ENCODE peak calls at places on chromosomes 12 and 14, in seven cellular contexts. B is uterus, F is pancreas, S is suprapubic skin, L is neural progenitor cell, D is H9, N is neuronal stem cell. G is an unnamed sample.
A peak's percentile ranks its signal among the peaks of the same experiment; 100 is the strongest.

GRCh38 chr12:108559748-108560147 is 1.2 kb downstream of the SART3 start:
- DNase-seq in L (no peak), S (no peak), N (no peak), D (no peak), B (no peak), F (no peak), G (no peak)

GRCh38 chr14:99270491-99271287 is 1.3 kb downstream of the BCL11B start:
- DNase-seq in N (no peak), D (peak; percentile 69), L (peak; percentile 81), S (peak; percentile 79), F (no peak), B (no peak), G (peak; percentile 41)

GRCh38 chr14:41505491-41505890 is 101.2 kb upstream of the LRFN5 start:
- DNase-seq in L (peak; percentile 45), F (no peak), N (no peak), S (no peak), B (no peak), D (peak; percentile 42), G (no peak)

GRCh38 chr12:49644620-49644994 is 21.2 kb downstream of the PRPF40B start:
- DNase-seq in D (peak; percentile 77), N (peak; percentile 63), F (peak; percentile 36), B (peak; percentile 86), S (no peak), L (peak; percentile 85), G (peak; percentile 79)

GRCh38 chr14:59026086-59026485 is 162.4 kb upstream of the DAAM1 start:
- DNase-seq in B (no peak), F (no peak), L (no peak), N (no peak), S (no peak), D (no peak), G (no peak)

GRCh38 chr14:85531594-85532391 is 1.8 kb downstream of the FLRT2 start:
- DNase-seq in L (peak; percentile 67), B (peak; percentile 43), D (peak; percentile 78), N (peak; percentile 49), F (peak; percentile 55), S (peak; percentile 83), G (no peak)

GRCh38 chr14:102903248-102903888 is 19.1 kb upstream of the AMN start:
- DNase-seq in N (no peak), B (no peak), D (no peak), L (no peak), F (no peak), S (no peak), G (no peak)

GRCh38 chr12:120544691-120545090 is 10.5 kb downstream of the RNF10 start:
- DNase-seq in B (no peak), L (no peak), F (no peak), N (no peak), D (no peak), S (no peak), G (no peak)

GRCh38 chr12:81205394-81205793 is 127.5 kb downstream of the ACSS3 start:
- DNase-seq in L (no peak), F (no peak), B (no peak), N (no peak), S (no peak), D (no peak), G (no peak)

GRCh38 chr12:57845478-57846284 is 848 bp downstream of the CTDSP2 start:
- DNase-seq in L (peak; percentile 83), B (peak; percentile 71), D (peak; percentile 77), F (peak; percentile 92), S (peak; percentile 91), N (no peak), G (peak; percentile 61)

DNA sequence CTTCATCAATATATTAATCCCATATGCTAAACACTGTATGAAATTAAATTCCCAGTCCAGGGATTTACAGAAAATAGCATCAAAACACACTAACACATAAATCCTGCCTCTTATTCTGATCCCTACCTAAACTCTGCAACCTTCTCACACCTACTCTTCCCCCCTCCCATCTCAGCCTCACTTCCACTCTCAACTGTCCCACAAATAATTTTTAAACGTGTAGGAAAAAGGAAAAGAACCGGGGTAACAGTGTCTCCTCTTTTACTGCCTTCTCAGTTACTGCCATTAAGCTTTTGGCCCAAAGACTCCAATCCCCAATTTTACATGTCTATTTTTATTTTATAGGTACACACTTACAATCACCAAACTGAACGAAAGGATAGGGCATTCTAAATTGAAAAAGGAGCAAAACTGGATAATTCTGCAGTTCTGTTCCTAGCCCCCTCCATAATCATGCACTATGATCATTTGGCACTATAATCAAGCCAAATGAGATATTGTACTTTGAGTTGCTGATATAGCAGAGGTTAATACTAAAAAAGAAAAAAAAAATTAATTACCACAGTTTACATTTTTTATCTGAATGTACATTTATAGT is 2.9 kb downstream of the DUSP16 start:
- DNase-seq in D (no peak), L (no peak), S (no peak), B (no peak), N (no peak), F (no peak), G (no peak)
- H3K27ac ChIP-seq in D (no peak overlapping the region), L (no peak overlapping the region), S (no peak overlapping the region), B (peak overlapping the region; percentile 100), N (no peak overlapping the region), F (peak overlapping the region; percentile 99), G (peak overlapping the region; percentile 99)

DNA sequence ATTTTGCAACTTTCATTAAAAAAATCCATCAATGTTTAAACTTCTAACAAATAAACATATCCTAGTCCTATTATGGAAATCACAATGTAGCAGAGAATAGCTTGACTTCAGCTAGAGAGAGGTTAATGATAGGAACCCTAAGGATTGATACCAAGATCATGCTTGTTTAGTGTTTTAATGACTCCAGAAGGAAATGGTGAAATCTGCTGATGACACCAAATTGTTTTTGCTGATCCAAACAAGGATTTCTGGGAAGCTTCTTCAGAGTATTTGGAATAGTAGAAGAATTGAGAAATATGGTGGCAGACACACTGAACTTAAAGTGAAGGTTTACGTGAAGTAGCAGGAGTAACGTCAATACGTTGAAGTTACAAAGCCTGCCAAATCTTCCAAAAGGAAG is 122.7 kb downstream of the RAD51B start:
- DNase-seq in F (no peak), B (no peak), L (no peak), D (no peak), S (no peak), N (no peak), G (no peak)
- H3K4me1 ChIP-seq in F (peaks cover 41% of the 10 kb centered on the region), B (peaks cover 4% of the 10 kb centered on the region), L (peaks cover 57% of the 10 kb centered on the region), D (peaks cover 4% of the 10 kb centered on the region), S (peaks cover 56% of the 10 kb centered on the region), N (peaks cover 9% of the 10 kb centered on the region), G (no peaks in the 10 kb centered on the region)

GRCh38 chr14:55832122-55832911 is 252.3 kb downstream of the KTN1 start:
- DNase-seq in D (no peak), S (no peak), N (no peak), L (no peak), B (no peak), F (no peak), G (no peak)
- H3K27ac ChIP-seq in D (no peak overlapping the region), S (no peak overlapping the region), N (no peak overlapping the region), L (no peak overlapping the region), B (no peak overlapping the region), F (peak overlapping the region; percentile 35), G (no peak overlapping the region)

GRCh38 chr12:122884860-122885259 is 11.1 kb downstream of the VPS37B start:
- DNase-seq in N (no peak), D (no peak), B (no peak), F (no peak), L (no peak), S (no peak), G (no peak)
- H3K4me1 ChIP-seq in N (peaks cover 32% of the 10 kb centered on the region), D (peaks cover 6% of the 10 kb centered on the region), B (peaks cover 8% of the 10 kb centered on the region), F (peaks cover 50% of the 10 kb centered on the region), L (peaks cover 24% of the 10 kb centered on the region), S (peaks cover 65% of the 10 kb centered on the region), G (peaks cover 88% of the 10 kb centered on the region)